ENCODE peak calls at places on chromosomes 5 and 9, in six cellular contexts. One of them, this sample, is unnamed.

GRCh38 chr9:133058550-133059320 is 3.0 kb upstream of the CEL start:
- DNase-seq in NCI-H1930: no peak
- DNase-seq in body of pancreas: no peak
- DNase-seq in NCI-H2081: no peak
- DNase-seq in iPS-NIHi11: no peak
- DNase-seq in HTR-8/SVneo: no peak
- DNase-seq in this sample: no peak

GRCh38 chr9:37903581-37903830 is 421 bp downstream of the SLC25A51 start:
- DNase-seq in iPS-NIHi11: no peak
- DNase-seq in body of pancreas: peak
- DNase-seq in HTR-8/SVneo: peak
- DNase-seq in NCI-H2081: peak
- DNase-seq in NCI-H1930: no peak
- DNase-seq in this sample: no peak

GRCh38 chr9:134561427-134562145 is 80.0 kb upstream of the COL5A1 start:
- DNase-seq in body of pancreas: peak
- DNase-seq in iPS-NIHi11: no peak
- DNase-seq in NCI-H1930: no peak
- DNase-seq in NCI-H2081: no peak
- DNase-seq in HTR-8/SVneo: no peak
- DNase-seq in this sample: no peak

GRCh38 chr5:170896779-170897178 is 35.0 kb downstream of the RANBP17 start:
- DNase-seq in HTR-8/SVneo: no peak
- DNase-seq in iPS-NIHi11: peak
- DNase-seq in NCI-H2081: no peak
- DNase-seq in NCI-H1930: no peak
- DNase-seq in body of pancreas: peak
- DNase-seq in this sample: no peak

GRCh38 chr9:99172129-99173091 is 49.3 kb downstream of the ALG2 start:
- DNase-seq in iPS-NIHi11: no peak
- DNase-seq in body of pancreas: no peak
- DNase-seq in NCI-H1930: peak
- DNase-seq in HTR-8/SVneo: no peak
- DNase-seq in NCI-H2081: peak
- DNase-seq in this sample: no peak

GRCh38 chr9:124708633-124709032 is 62.5 kb downstream of the NR6A1 start:
- DNase-seq in iPS-NIHi11: no peak
- DNase-seq in HTR-8/SVneo: no peak
- DNase-seq in NCI-H1930: no peak
- DNase-seq in body of pancreas: no peak
- DNase-seq in NCI-H2081: no peak
- DNase-seq in this sample: no peak

GRCh38 chr5:100840364-100840763 is 62.7 kb downstream of the ST8SIA4 start:
- DNase-seq in NCI-H1930: no peak
- DNase-seq in body of pancreas: no peak
- DNase-seq in iPS-NIHi11: no peak
- DNase-seq in HTR-8/SVneo: no peak
- DNase-seq in NCI-H2081: no peak
- DNase-seq in this sample: no peak

GRCh38 chr5:77428526-77428925 is 63.6 kb downstream of the WDR41 start:
- DNase-seq in body of pancreas: no peak
- DNase-seq in NCI-H1930: no peak
- DNase-seq in iPS-NIHi11: no peak
- DNase-seq in NCI-H2081: no peak
- DNase-seq in HTR-8/SVneo: no peak
- DNase-seq in this sample: no peak

GRCh38 chr5:143258559-143259253 is 144.8 kb downstream of the NR3C1 start:
- DNase-seq in NCI-H1930: no peak
- DNase-seq in NCI-H2081: no peak
- DNase-seq in iPS-NIHi11: no peak
- DNase-seq in body of pancreas: no peak
- DNase-seq in HTR-8/SVneo: no peak
- DNase-seq in this sample: no peak

GRCh38 chr5:153358315-153358976 is 132.0 kb upstream of the GRIA1 start:
- DNase-seq in body of pancreas: no peak
- DNase-seq in iPS-NIHi11: no peak
- DNase-seq in NCI-H1930: no peak
- DNase-seq in HTR-8/SVneo: no peak
- DNase-seq in NCI-H2081: no peak
- DNase-seq in this sample: no peak

GRCh38 chr9:24698864-24699518 is 153.3 kb upstream of the IZUMO3 start:
- DNase-seq in NCI-H2081: no peak
- DNase-seq in NCI-H1930: no peak
- DNase-seq in iPS-NIHi11: no peak
- DNase-seq in body of pancreas: no peak
- DNase-seq in HTR-8/SVneo: peak
- DNase-seq in this sample: no peak

GRCh38 chr9:34328500-34328982 is 527 bp downstream of the KIF24 start:
- DNase-seq in HTR-8/SVneo: no peak
- DNase-seq in NCI-H2081: peak
- DNase-seq in NCI-H1930: peak
- DNase-seq in body of pancreas: no peak
- DNase-seq in iPS-NIHi11: peak
- DNase-seq in this sample: no peak

GRCh38 chr5:415928-416635 is 26.9 kb upstream of the EXOC3 start:
- DNase-seq in iPS-NIHi11: no peak
- DNase-seq in body of pancreas: no peak
- DNase-seq in HTR-8/SVneo: no peak
- DNase-seq in NCI-H2081: no peak
- DNase-seq in NCI-H1930: no peak
- DNase-seq in this sample: no peak

GRCh38 chr5:143470120-143470519 is 66.6 kb upstream of the NR3C1 start:
- DNase-seq in HTR-8/SVneo: no peak
- DNase-seq in body of pancreas: no peak
- DNase-seq in NCI-H2081: no peak
- DNase-seq in NCI-H1930: no peak
- DNase-seq in iPS-NIHi11: no peak
- DNase-seq in this sample: no peak

GRCh38 chr5:132321109-132321721 is 27.0 kb downstream of the SLC22A4 start:
- DNase-seq in iPS-NIHi11: no peak
- DNase-seq in body of pancreas: no peak
- DNase-seq in HTR-8/SVneo: no peak
- DNase-seq in NCI-H2081: no peak
- DNase-seq in NCI-H1930: no peak
- DNase-seq in this sample: no peak

GRCh38 chr5:139552893-139553575 is 8.1 kb upstream of the UBE2D2 start:
- DNase-seq in HTR-8/SVneo: no peak
- DNase-seq in NCI-H1930: no peak
- DNase-seq in NCI-H2081: no peak
- DNase-seq in body of pancreas: no peak
- DNase-seq in iPS-NIHi11: no peak
- DNase-seq in this sample: no peak

GRCh38 chr9:134994926-134995791 is 77.4 kb upstream of the FCN1 start:
- DNase-seq in NCI-H1930: no peak
- DNase-seq in iPS-NIHi11: no peak
- DNase-seq in NCI-H2081: no peak
- DNase-seq in body of pancreas: no peak
- DNase-seq in HTR-8/SVneo: no peak
- DNase-seq in this sample: no peak

GRCh38 chr9:126514037-126514821 is 99.5 kb upstream of the LMX1B start:
- DNase-seq in body of pancreas: no peak
- DNase-seq in HTR-8/SVneo: peak
- DNase-seq in NCI-H2081: peak
- DNase-seq in iPS-NIHi11: peak
- DNase-seq in NCI-H1930: peak
- DNase-seq in this sample: no peak

GRCh38 chr9:131013015-131013755 is 4.2 kb downstream of the LAMC3 start:
- DNase-seq in NCI-H2081: no peak
- DNase-seq in HTR-8/SVneo: no peak
- DNase-seq in body of pancreas: no peak
- DNase-seq in iPS-NIHi11: no peak
- DNase-seq in NCI-H1930: no peak
- DNase-seq in this sample: no peak

GRCh38 chr5:120465281-120465961 is 1.3 kb downstream of the PRR16 start:
- DNase-seq in body of pancreas: peak
- DNase-seq in iPS-NIHi11: peak
- DNase-seq in NCI-H2081: no peak
- DNase-seq in HTR-8/SVneo: peak
- DNase-seq in NCI-H1930: no peak
- DNase-seq in this sample: peak

GRCh38 chr5:139667001-139667729 is 19.0 kb downstream of the CXXC5 start:
- DNase-seq in NCI-H2081: no peak
- DNase-seq in body of pancreas: peak
- DNase-seq in iPS-NIHi11: no peak
- DNase-seq in HTR-8/SVneo: no peak
- DNase-seq in NCI-H1930: no peak
- DNase-seq in this sample: no peak

GRCh38 chr5:112533315-112533867 is 114.3 kb upstream of the EPB41L4A start:
- DNase-seq in iPS-NIHi11: peak
- DNase-seq in NCI-H1930: no peak
- DNase-seq in body of pancreas: peak
- DNase-seq in HTR-8/SVneo: no peak
- DNase-seq in NCI-H2081: no peak
- DNase-seq in this sample: no peak

GRCh38 chr9:84959339-84959738 is 289.8 kb downstream of the NTRK2 start:
- DNase-seq in body of pancreas: no peak
- DNase-seq in iPS-NIHi11: no peak
- DNase-seq in NCI-H1930: no peak
- DNase-seq in NCI-H2081: peak
- DNase-seq in HTR-8/SVneo: no peak
- DNase-seq in this sample: no peak

GRCh38 chr9:37426846-37427245 is 4.3 kb downstream of the GRHPR start:
- DNase-seq in HTR-8/SVneo: no peak
- DNase-seq in body of pancreas: no peak
- DNase-seq in iPS-NIHi11: no peak
- DNase-seq in NCI-H2081: no peak
- DNase-seq in NCI-H1930: no peak
- DNase-seq in this sample: no peak

GRCh38 chr5:6464441-6464840 is 15.8 kb downstream of the UBE2QL1 start:
- DNase-seq in HTR-8/SVneo: no peak
- DNase-seq in NCI-H1930: no peak
- DNase-seq in iPS-NIHi11: no peak
- DNase-seq in NCI-H2081: no peak
- DNase-seq in body of pancreas: no peak
- DNase-seq in this sample: no peak

GRCh38 chr5:127925916-127926315 is 157.7 kb upstream of the SLC12A2 start:
- DNase-seq in HTR-8/SVneo: no peak
- DNase-seq in body of pancreas: peak
- DNase-seq in iPS-NIHi11: no peak
- DNase-seq in NCI-H1930: no peak
- DNase-seq in NCI-H2081: peak
- DNase-seq in this sample: peak

GRCh38 chr5:125059255-125060050 is 313.0 kb upstream of the ZNF608 start:
- DNase-seq in HTR-8/SVneo: no peak
- DNase-seq in body of pancreas: no peak
- DNase-seq in NCI-H1930: peak
- DNase-seq in iPS-NIHi11: no peak
- DNase-seq in NCI-H2081: peak
- DNase-seq in this sample: no peak

GRCh38 chr9:134945509-134946275 is 28.0 kb upstream of the FCN1 start:
- DNase-seq in body of pancreas: no peak
- DNase-seq in NCI-H1930: no peak
- DNase-seq in iPS-NIHi11: no peak
- DNase-seq in HTR-8/SVneo: no peak
- DNase-seq in NCI-H2081: no peak
- DNase-seq in this sample: no peak

GRCh38 chr9:113579270-113580040 is 115.9 kb downstream of the RGS3 start:
- DNase-seq in iPS-NIHi11: no peak
- DNase-seq in NCI-H1930: no peak
- DNase-seq in HTR-8/SVneo: peak
- DNase-seq in body of pancreas: no peak
- DNase-seq in NCI-H2081: peak
- DNase-seq in this sample: no peak

GRCh38 chr5:90866333-90866732 is 307.7 kb downstream of the ADGRV1 start:
- DNase-seq in iPS-NIHi11: peak
- DNase-seq in NCI-H2081: peak
- DNase-seq in body of pancreas: no peak
- DNase-seq in HTR-8/SVneo: peak
- DNase-seq in NCI-H1930: no peak
- DNase-seq in this sample: no peak

GRCh38 chr9:84169240-84169639 is 171.3 kb downstream of the SLC28A3 start:
- DNase-seq in iPS-NIHi11: no peak
- DNase-seq in NCI-H1930: no peak
- DNase-seq in NCI-H2081: no peak
- DNase-seq in body of pancreas: no peak
- DNase-seq in HTR-8/SVneo: no peak
- DNase-seq in this sample: no peak

GRCh38 chr9:129208191-129209091 is 30.4 kb upstream of the IER5L start:
- DNase-seq in NCI-H1930: no peak
- DNase-seq in body of pancreas: no peak
- DNase-seq in NCI-H2081: no peak
- DNase-seq in HTR-8/SVneo: no peak
- DNase-seq in iPS-NIHi11: peak
- DNase-seq in this sample: no peak

GRCh38 chr9:132943677-132944293 is 631 bp downstream of the TSC1 start:
- DNase-seq in iPS-NIHi11: no peak
- DNase-seq in HTR-8/SVneo: no peak
- DNase-seq in NCI-H2081: no peak
- DNase-seq in NCI-H1930: no peak
- DNase-seq in body of pancreas: no peak
- DNase-seq in this sample: no peak

GRCh38 chr9:89864257-89864656 is 259.4 kb downstream of the GADD45G start:
- DNase-seq in HTR-8/SVneo: no peak
- DNase-seq in iPS-NIHi11: no peak
- DNase-seq in NCI-H2081: no peak
- DNase-seq in NCI-H1930: no peak
- DNase-seq in body of pancreas: no peak
- DNase-seq in this sample: no peak

GRCh38 chr9:2257530-2257929 is 242.4 kb downstream of the SMARCA2 start:
- DNase-seq in NCI-H2081: peak
- DNase-seq in HTR-8/SVneo: no peak
- DNase-seq in body of pancreas: no peak
- DNase-seq in iPS-NIHi11: no peak
- DNase-seq in NCI-H1930: no peak
- DNase-seq in this sample: no peak

GRCh38 chr5:43336159-43336558 is 22.9 kb upstream of the HMGCS1 start:
- DNase-seq in iPS-NIHi11: no peak
- DNase-seq in HTR-8/SVneo: no peak
- DNase-seq in body of pancreas: no peak
- DNase-seq in NCI-H1930: no peak
- DNase-seq in NCI-H2081: no peak
- DNase-seq in this sample: no peak